ENCODE peak calls at places on chromosomes 12 and 14, in four cellular contexts. Y is K562, B is GM12878, N is SK-N-SH. Z is an unnamed sample.

GRCh38 chr12:19018302-19018980 is 111.1 kb upstream of the PLEKHA5 start:
- DNase-seq in Y (no peak), B (no peak), N (no peak), Z (no peak)

GRCh38 chr14:49962616-49963015 is 69.7 kb downstream of the ARF6 start:
- DNase-seq in Y (peak), B (no peak), N (no peak), Z (no peak)

GRCh38 chr12:11307143-11307542 is 3.1 kb downstream of the PRB4 start:
- DNase-seq in Y (no peak), B (no peak), N (no peak), Z (no peak)

GRCh38 chr12:100671396-100672074 is 98.1 kb downstream of the GAS2L3 start:
- DNase-seq in Y (peak), B (no peak), N (no peak), Z (no peak)

GRCh38 chr12:124508323-124509096 is 58.9 kb downstream of the NCOR2 start:
- DNase-seq in Y (peak), B (no peak), N (no peak), Z (no peak)

GRCh38 chr12:71945883-71946282 is 7.2 kb downstream of the TPH2 start:
- DNase-seq in Y (no peak), B (no peak), N (no peak), Z (no peak)

GRCh38 chr12:95593266-95593871 is 42.1 kb upstream of the USP44 start:
- DNase-seq in Y (no peak), B (no peak), N (no peak), Z (no peak)

GRCh38 chr14:106879241-106879640 is 1352.9 kb downstream of the TMEM121 start:
- DNase-seq in Y (peak), B (no peak), N (peak), Z (no peak)

GRCh38 chr12:117404940-117405339 is 43.5 kb upstream of the NOS1 start:
- DNase-seq in Y (no peak), B (no peak), N (no peak), Z (no peak)

GRCh38 chr12:96069511-96070231 is 34.3 kb upstream of the LTA4H start:
- DNase-seq in Y (no peak), B (no peak), N (no peak), Z (no peak)

GRCh38 chr14:44446965-44447364 is 60.1 kb downstream of the FSCB start:
- DNase-seq in Y (no peak), B (no peak), N (no peak), Z (no peak)

GRCh38 chr12:124493809-124494750 is 73.3 kb downstream of the NCOR2 start:
- DNase-seq in Y (peak), B (peak), N (no peak), Z (no peak)

GRCh38 chr14:68522510-68523325 is 270.1 kb downstream of the ZFP36L1 start:
- DNase-seq in Y (no peak), B (no peak), N (no peak), Z (no peak)

GRCh38 chr12:26396402-26396801 is 201.0 kb downstream of the SSPN start:
- DNase-seq in Y (no peak), B (peak), N (no peak), Z (no peak)

GRCh38 chr14:103859416-103860202 is 12.2 kb upstream of the PPP1R13B start:
- DNase-seq in Y (no peak), B (no peak), N (no peak), Z (no peak)

GRCh38 chr14:31961881-31962280 is 115.2 kb upstream of the ARHGAP5 start:
- DNase-seq in Y (no peak), B (no peak), N (no peak), Z (no peak)

GRCh38 chr12:17097674-17098073 is 491.7 kb upstream of the LMO3 start:
- DNase-seq in Y (peak), B (no peak), N (no peak), Z (no peak)

GRCh38 chr12:24307716-24308335 is 358.4 kb upstream of the SOX5 start:
- DNase-seq in Y (no peak), B (no peak), N (no peak), Z (no peak)

GRCh38 chr14:48814562-48814961 is 771.6 kb downstream of the RPS29 start:
- DNase-seq in Y (no peak), B (no peak), N (no peak), Z (no peak)

GRCh38 chr14:28294834-28295440 is 471.6 kb upstream of the FOXG1 start:
- DNase-seq in Y (peak), B (no peak), N (peak), Z (no peak)

GRCh38 chr14:88829188-88829587 is 4.7 kb downstream of the TTC8 start:
- DNase-seq in Y (no peak), B (no peak), N (no peak), Z (no peak)

GRCh38 chr14:74425525-74426201 is 347 bp downstream of the SYNDIG1L start:
- DNase-seq in Y (peak), B (no peak), N (peak), Z (peak)

GRCh38 chr12:6376079-6376941 is 947 bp upstream of the SCNN1A start:
- DNase-seq in Y (peak), B (no peak), N (peak), Z (peak)

GRCh38 chr12:11815397-11815796 is 165.9 kb downstream of the ETV6 start:
- DNase-seq in Y (no peak), B (no peak), N (no peak), Z (no peak)

GRCh38 chr12:11576104-11576503 is 73.4 kb upstream of the ETV6 start:
- DNase-seq in Y (no peak), B (peak), N (no peak), Z (no peak)

GRCh38 chr12:49556391-49557186 is 11.4 kb downstream of the MCRS1 start:
- DNase-seq in Y (no peak), B (no peak), N (peak), Z (no peak)

GRCh38 chr12:3542911-3543310 is 51.9 kb downstream of the PRMT8 start:
- DNase-seq in Y (no peak), B (no peak), N (no peak), Z (no peak)

GRCh38 chr12:122994140-122994675 is 13.7 kb downstream of the ARL6IP4 start:
- DNase-seq in Y (no peak), B (no peak), N (no peak), Z (no peak)

GRCh38 chr12:62934799-62935674 is at the start of gene PPM1H:
- DNase-seq in Y (peak), B (no peak), N (peak), Z (peak)

GRCh38 chr12:61757831-61758505 is 502.2 kb upstream of the USP15 start:
- DNase-seq in Y (no peak), B (no peak), N (no peak), Z (no peak)

GRCh38 chr14:35416108-35416750 is 11.7 kb upstream of the NFKBIA start:
- DNase-seq in Y (no peak), B (peak), N (no peak), Z (no peak)

GRCh38 chr12:104668274-104668718 is 211.5 kb downstream of the CHST11 start:
- DNase-seq in Y (peak), B (no peak), N (peak), Z (no peak)

GRCh38 chr12:68981536-68981935 is 48.6 kb upstream of the CPM start:
- DNase-seq in Y (no peak), B (no peak), N (no peak), Z (no peak)

GRCh38 chr12:125193376-125193775 is 128.1 kb downstream of the AACS start:
- DNase-seq in Y (no peak), B (no peak), N (no peak), Z (no peak)

GRCh38 chr14:56687123-56687522 is 107.5 kb downstream of the TMEM260 start:
- DNase-seq in Y (no peak), B (no peak), N (no peak), Z (no peak)

DNA sequence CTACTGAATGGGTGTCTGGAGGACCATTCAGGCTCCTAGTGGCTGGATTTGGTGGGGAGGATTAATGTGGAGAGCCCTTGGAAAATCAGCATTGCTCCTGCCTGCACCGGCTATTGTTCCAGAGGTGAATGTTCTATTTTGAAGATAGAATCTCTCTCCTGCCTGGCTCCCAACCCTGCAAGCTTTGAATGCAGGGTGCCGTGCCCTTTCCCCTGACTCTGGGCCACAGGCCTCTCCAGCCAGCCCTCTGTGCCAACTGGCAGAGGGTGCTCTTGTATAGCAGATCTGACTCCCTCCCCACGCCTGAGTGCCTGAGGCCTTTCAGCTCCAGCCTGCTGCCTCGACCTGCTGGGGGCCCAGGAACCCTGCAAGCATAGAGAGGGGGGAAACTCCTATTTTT is 106.8 kb downstream of the TMEM260 start:
- DNase-seq in Y (no peak), B (no peak), N (no peak), Z (peak)
- TF ChIP-seq USF1 in Y (no peak), B (no peak), N (no peak), Z (no peak)

GRCh38 chr12:52557481-52557880 is 4.5 kb upstream of the KRT71 start:
- DNase-seq in Y (no peak), B (no peak), N (no peak), Z (no peak)
- TF ChIP-seq USF1 in Y (no peak), B (no peak), N (no peak), Z (no peak)

DNA sequence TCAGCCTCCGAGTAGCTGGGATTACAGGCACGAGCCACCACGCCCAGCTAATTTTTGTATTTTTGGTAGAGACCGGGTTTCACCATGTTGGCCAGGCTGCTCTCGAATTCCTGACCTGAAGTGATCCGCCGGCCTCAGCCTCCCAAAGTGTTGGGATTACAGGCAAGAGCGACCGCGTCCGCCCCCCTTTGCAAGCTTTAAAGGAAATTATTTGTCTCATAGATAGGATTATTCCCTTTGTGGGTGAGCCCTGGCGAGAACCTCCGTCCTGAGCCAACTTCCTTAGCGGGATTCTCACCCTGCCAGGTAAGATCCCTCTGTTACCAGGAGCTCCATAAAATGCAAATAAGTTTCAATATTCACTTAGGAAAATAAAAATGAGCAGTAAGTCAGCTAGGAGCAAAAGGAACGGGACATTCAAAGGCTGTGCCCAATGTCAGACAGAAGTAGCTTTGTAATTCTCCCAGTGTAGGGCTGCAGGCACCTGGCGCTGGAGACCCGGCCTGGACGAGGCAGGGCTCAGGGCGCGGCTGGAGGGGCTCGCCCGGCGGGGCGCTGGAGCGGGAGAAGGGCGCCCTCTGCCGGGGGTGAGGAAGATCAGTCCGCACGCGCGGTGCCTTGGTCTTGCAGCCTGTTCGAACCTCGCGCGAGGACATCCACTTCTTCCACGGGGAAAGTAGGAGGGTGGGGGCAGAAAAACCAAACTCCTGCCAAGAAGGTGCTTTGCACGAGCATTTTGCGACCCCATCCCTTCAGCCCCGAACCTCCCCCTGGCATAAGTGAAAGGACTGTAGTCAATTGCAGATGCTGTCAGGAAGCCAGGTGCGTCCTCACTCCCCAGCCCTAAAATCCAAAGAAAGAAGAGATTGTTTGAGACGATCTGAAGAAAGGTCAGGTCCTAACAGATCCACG is 47.1 kb upstream of the PLXNC1 start:
- DNase-seq in Y (peak), B (no peak), N (peak), Z (peak)
- TF ChIP-seq USF1 in Y (no peak), B (no peak), N (no peak), Z (no peak)

DNA sequence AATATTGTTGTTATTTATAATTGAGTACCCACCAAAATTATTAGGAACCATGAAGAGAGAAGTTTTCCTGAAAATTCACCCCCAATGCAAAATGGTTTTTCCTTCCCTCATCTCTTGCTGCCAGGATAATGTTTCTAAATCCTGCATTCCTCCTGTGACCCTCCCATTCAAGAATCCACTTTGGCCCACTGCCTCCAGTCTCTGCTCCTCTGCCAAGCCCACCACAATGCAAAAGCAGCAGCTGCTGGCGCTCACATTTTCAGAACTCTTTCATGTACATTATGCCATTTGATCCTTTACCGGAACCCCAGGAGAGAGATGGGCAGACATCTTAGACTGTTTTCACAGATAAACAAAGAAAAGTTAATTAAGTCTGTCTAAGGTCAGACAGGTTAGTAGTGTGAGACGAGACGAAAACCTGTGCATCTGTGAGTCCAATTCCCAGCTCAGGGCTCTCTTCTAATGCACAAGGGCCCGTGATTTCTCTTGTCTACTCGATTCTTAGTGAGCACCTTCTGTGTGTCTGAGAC is 12.9 kb downstream of the LRIG3 start:
- DNase-seq in Y (no peak), B (no peak), N (no peak), Z (no peak)
- TF ChIP-seq USF1 in Y (no peak), B (no peak), N (no peak), Z (no peak)

DNA sequence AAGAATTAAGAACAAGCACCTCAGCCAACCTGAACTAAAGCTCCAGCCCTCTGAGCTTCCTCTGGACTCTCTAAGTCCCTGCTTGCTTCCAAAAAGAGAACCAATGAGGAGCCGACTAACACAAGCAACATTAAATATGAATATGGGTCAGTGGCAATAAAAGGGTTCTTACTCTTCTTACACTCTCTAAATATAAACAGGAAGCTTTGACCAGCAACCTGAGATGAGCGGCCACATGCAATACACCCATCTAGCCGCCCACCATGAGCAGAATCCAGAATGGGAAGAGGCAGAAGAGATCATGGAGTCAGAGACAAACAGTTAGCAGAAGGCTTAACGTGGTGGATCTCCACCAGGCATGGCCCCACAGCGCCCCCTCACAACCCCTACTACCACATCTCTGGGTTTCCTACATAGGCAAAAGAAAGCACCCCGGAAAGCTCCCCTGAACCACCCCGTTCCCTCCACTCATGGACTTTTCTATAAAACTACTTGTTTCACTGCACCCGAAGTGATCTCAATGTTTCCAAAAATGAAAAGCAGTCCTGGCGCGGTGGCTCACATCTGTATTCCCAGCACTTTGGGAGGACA is 59.4 kb downstream of the TTC7B start:
- DNase-seq in Y (peak), B (no peak), N (no peak), Z (peak)
- TF ChIP-seq USF1 in Y (no peak), B (no peak), N (no peak), Z (no peak)

GRCh38 chr14:72605096-72605920 is 288.6 kb downstream of the DPF3 start:
- DNase-seq in Y (no peak), B (no peak), N (no peak), Z (no peak)

GRCh38 chr14:72604133-72604532 is 289.8 kb downstream of the DPF3 start:
- DNase-seq in Y (no peak), B (no peak), N (no peak), Z (no peak)

GRCh38 chr14:72607386-72608125 is 286.3 kb downstream of the DPF3 start:
- DNase-seq in Y (no peak), B (no peak), N (no peak), Z (no peak)

GRCh38 chr14:72606879-72607278 is 287.0 kb downstream of the DPF3 start:
- DNase-seq in Y (no peak), B (no peak), N (no peak), Z (no peak)

DNA sequence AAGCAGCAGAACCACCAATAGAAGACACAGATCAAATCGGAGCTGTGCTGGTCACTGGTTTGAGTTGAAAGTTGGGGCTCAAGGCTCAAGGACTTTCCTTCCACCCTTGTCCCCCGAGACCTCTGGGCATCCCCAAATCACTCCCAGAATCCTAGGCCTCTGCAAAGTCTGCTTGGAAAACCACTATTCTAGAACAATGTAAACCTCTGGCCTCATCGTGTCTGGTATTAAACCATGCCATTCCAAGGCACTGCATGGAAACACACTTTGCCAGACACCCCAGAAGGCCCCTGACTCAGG is 288.0 kb downstream of the DPF3 start:
- DNase-seq in Y (no peak), B (no peak), N (no peak), Z (no peak)
- TF ChIP-seq USF1 in Y (no peak), B (no peak), N (no peak), Z (no peak)

GRCh38 chr14:78701246-78701645 is 531.1 kb downstream of the NRXN3 start:
- DNase-seq in Y (no peak), B (no peak), N (no peak), Z (no peak)
- TF ChIP-seq USF1 in Y (no peak), B (no peak), N (no peak), Z (no peak)

GRCh38 chr12:57237952-57238853 is 8.7 kb downstream of the SHMT2 start:
- DNase-seq in Y (peak), B (no peak), N (peak), Z (peak)
- TF ChIP-seq USF1 in Y (no peak), B (no peak), N (no peak), Z (no peak)

GRCh38 chr12:92002195-92002649 is 143.4 kb downstream of the BTG1 start:
- DNase-seq in Y (peak), B (no peak), N (no peak), Z (no peak)

GRCh38 chr12:92002673-92003382 is 142.8 kb downstream of the BTG1 start:
- DNase-seq in Y (peak), B (no peak), N (peak), Z (no peak)

GRCh38 chr12:91999823-92000222 is 145.8 kb downstream of the BTG1 start:
- DNase-seq in Y (no peak), B (no peak), N (no peak), Z (no peak)

GRCh38 chr12:91998316-91998715 is 147.3 kb downstream of the BTG1 start:
- DNase-seq in Y (no peak), B (no peak), N (no peak), Z (no peak)

DNA sequence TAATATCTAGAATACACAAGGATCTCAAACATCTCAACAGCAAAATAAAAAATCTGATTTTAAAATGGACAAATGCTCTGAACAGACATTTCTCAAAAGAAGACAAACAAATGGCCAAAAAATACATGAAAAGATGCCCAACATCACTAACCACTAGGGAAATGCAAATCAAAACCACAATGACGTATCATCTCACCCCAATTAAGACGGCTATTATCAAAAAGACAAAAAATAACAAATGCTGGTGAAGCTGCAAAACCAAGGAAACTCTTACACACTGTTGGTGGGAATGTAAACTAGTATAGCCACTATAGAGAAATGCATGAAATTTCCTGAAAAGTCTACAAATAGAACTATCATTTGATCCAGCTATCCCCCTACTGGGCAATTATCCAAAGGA is 145.1 kb downstream of the BTG1 start:
- DNase-seq in Y (no peak), B (no peak), N (no peak), Z (no peak)
- TF ChIP-seq USF1 in Y (no peak), B (no peak), N (no peak), Z (no peak)

GRCh38 chr12:65791400-65791799 is 32.9 kb upstream of the HMGA2 start:
- DNase-seq in Y (no peak), B (no peak), N (no peak), Z (no peak)
- TF ChIP-seq USF1 in Y (no peak), B (no peak), N (no peak), Z (no peak)

Z was measured in WTC11.